ENCODE peak calls at places on chromosomes 12 and 14, in six cellular contexts. W is GM12865, U is H9, C is breast epithelium, R is cardiac fibroblast, G is pancreas. O is an unnamed sample.

GRCh38 chr12:4325984-4326383 is 5.0 kb downstream of the TIGAR start:
- DNase-seq in W (no peak), U (no peak), C (no peak), R (no peak), G (no peak), O (no peak)

GRCh38 chr14:96051642-96052540 is 12.7 kb downstream of the C14orf132 start:
- DNase-seq in W (peak; percentile 58), U (peak; percentile 63), C (no peak), R (no peak), G (no peak), O (no peak)

GRCh38 chr12:51371295-51371953 is 19.8 kb downstream of the GALNT6 start:
- DNase-seq in W (no peak), U (peak; percentile 78), C (peak; percentile 77), R (peak; percentile 96), G (peak; percentile 67), O (no peak)

GRCh38 chr12:2551514-2551913 is 243.3 kb upstream of the FKBP4 start:
- DNase-seq in W (no peak), U (no peak), C (no peak), R (no peak), G (no peak), O (no peak)

GRCh38 chr12:110141389-110141788 is 17.2 kb downstream of the IFT81 start:
- DNase-seq in W (no peak), U (no peak), C (no peak), R (peak; percentile 90), G (no peak), O (no peak)

GRCh38 chr12:124236651-124237050 is 58.2 kb upstream of the RFLNA start:
- DNase-seq in W (no peak), U (no peak), C (no peak), R (peak; percentile 87), G (no peak), O (no peak)

GRCh38 chr12:82438356-82438755 is 80.0 kb downstream of the METTL25 start:
- DNase-seq in W (no peak), U (no peak), C (no peak), R (no peak), G (no peak), O (no peak)

GRCh38 chr12:99259040-99259934 is 388.3 kb upstream of the GARIN6 start:
- DNase-seq in W (peak; percentile 52), U (no peak), C (no peak), R (peak; percentile 3), G (no peak), O (no peak)

GRCh38 chr12:69994593-69995222 is 169.7 kb downstream of the MYRFL start:
- DNase-seq in W (no peak), U (no peak), C (no peak), R (peak; percentile 64), G (no peak), O (no peak)

GRCh38 chr12:3523728-3524127 is 32.7 kb downstream of the PRMT8 start:
- DNase-seq in W (no peak), U (peak; percentile 19), C (no peak), R (no peak), G (no peak), O (no peak)

GRCh38 chr12:113468365-113469223 is 3.1 kb downstream of the LHX5 start:
- DNase-seq in W (no peak), U (peak; percentile 78), C (no peak), R (no peak), G (no peak), O (no peak)

GRCh38 chr12:18422849-18423248 is 161.5 kb downstream of the PIK3C2G start:
- DNase-seq in W (no peak), U (no peak), C (no peak), R (no peak), G (no peak), O (no peak)

GRCh38 chr14:104820669-104821228 is 19.8 kb downstream of the ZBTB42 start:
- DNase-seq in W (no peak), U (peak; percentile 85), C (no peak), R (peak; percentile 84), G (peak; percentile 49), O (no peak)

GRCh38 chr12:114439833-114440449 is 34.0 kb upstream of the TBX5 start:
- DNase-seq in W (no peak), U (no peak), C (no peak), R (no peak), G (no peak), O (no peak)

GRCh38 chr12:69523433-69524330 is 53.5 kb downstream of the FRS2 start:
- DNase-seq in W (no peak), U (no peak), C (no peak), R (no peak), G (no peak), O (no peak)

GRCh38 chr12:42660968-42661937 is 71.7 kb upstream of the PRICKLE1 start:
- DNase-seq in W (no peak), U (no peak), C (no peak), R (no peak), G (no peak), O (no peak)

GRCh38 chr14:104594310-104595046 is 10.1 kb downstream of the TMEM179 start:
- DNase-seq in W (no peak), U (no peak), C (no peak), R (no peak), G (no peak), O (no peak)

GRCh38 chr12:95096852-95097251 is 23.4 kb upstream of the NR2C1 start:
- DNase-seq in W (no peak), U (no peak), C (no peak), R (peak; percentile 69), G (peak; percentile 54), O (no peak)

GRCh38 chr12:47376937-47377336 is 297.2 kb upstream of the AMIGO2 start:
- DNase-seq in W (no peak), U (no peak), C (no peak), R (peak; percentile 67), G (no peak), O (no peak)
- TF ChIP-seq CTCF in W (no peak), U (no peak), C (no peak), R (no peak), G (no peak), O (no peak)

GRCh38 chr12:129186952-129187351 is 333.7 kb downstream of the GLT1D1 start:
- DNase-seq in W (no peak), U (no peak), C (no peak), R (no peak), G (no peak), O (no peak)
- TF ChIP-seq CTCF in W (no peak), U (peak; percentile 63), C (no peak), R (no peak), G (no peak), O (peak; percentile 43)

DNA sequence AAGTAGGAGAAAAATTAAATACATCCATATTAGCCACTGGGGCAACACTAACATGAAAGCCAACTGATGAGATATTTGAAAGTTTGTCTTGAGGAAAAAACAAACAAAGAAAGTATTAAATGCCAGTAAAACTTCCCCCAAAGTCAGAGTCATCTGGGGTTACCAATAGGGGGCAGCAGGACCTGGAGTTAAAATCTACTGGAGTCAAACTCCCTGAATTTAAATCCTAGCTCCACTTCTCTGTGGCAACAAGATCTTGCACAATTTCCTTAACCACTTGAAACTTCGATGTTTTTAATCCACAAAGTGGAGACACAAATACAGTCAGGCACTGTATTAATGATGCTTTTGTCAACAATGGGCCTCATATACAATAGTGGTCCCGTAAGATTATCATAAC is 14.4 kb downstream of the PLEKHG7 start:
- DNase-seq in W (no peak), U (peak; percentile 39), C (no peak), R (peak; percentile 77), G (no peak), O (no peak)
- TF ChIP-seq CTCF in W (no peak), U (peak; percentile 82), C (no peak), R (peak; percentile 58), G (no peak), O (peak; percentile 53)

DNA sequence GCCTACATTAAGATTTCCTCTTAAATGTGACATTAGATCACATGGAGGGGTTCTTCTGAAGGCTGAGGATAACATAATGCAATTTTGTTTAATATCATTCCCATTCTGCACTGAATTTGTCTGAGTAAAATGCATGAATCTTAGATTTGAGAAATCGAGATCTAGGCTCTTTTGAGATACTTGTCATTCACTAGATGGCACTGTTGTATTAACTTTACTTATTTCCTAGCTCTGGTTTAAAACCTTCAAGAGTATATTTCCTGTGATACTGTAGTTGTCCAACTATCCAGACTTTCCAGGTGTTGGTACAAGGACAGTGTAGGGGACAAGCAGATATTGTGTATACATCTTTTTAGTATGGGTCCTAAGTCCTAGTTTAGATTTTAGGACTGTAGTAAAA is 91.7 kb upstream of the SEL1L start:
- DNase-seq in W (peak; percentile 2), U (no peak), C (no peak), R (peak; percentile 4), G (no peak), O (no peak)
- TF ChIP-seq CTCF in W (peak; percentile 18), U (peak; percentile 73), C (peak; percentile 53), R (no peak), G (peak; percentile 26), O (peak; percentile 80)

GRCh38 chr12:20463920-20464524 is 95.7 kb downstream of the PDE3A start:
- DNase-seq in W (no peak), U (no peak), C (no peak), R (peak; percentile 49), G (no peak), O (no peak)
- TF ChIP-seq CTCF in W (peak; percentile 39), U (peak; percentile 80), C (peak; percentile 40), R (peak; percentile 55), G (peak; percentile 36), O (peak; percentile 81)

GRCh38 chr14:36773136-36773540 is 111.5 kb downstream of the PAX9 start:
- DNase-seq in W (no peak), U (no peak), C (no peak), R (no peak), G (no peak), O (no peak)
- TF ChIP-seq CTCF in W (no peak), U (peak; percentile 52), C (no peak), R (peak; percentile 4), G (no peak), O (peak; percentile 47)

DNA sequence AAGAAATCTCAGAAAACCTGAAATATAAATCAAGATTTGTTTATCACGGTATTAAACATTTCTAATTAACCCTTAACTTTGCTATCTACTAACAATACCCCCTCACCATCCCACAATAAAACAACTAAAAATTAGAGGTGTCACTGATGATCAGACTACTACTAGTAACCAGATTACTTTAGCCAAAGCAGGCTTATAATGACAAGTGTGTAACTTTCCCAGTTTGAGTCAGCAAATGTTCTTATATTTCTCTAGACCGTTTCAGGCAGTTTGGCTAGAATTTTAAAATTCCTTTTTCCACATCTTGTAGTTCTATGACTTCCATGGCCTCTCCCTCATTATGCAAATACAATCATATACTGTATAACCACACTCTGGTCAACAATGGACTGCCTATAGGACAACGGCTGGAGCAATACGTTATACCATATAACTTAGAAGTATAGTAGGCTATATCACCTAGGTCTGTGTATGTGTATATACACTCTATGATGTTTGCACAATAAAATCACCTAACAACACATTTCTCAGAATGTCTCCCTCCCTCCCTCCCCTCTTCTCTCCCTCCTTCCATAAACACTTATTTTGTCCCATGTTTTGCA is 102.1 kb downstream of the DENND5B start:
- DNase-seq in W (no peak), U (no peak), C (no peak), R (no peak), G (no peak), O (no peak)
- TF ChIP-seq CTCF in W (no peak), U (no peak), C (no peak), R (no peak), G (no peak), O (no peak)

O was measured in type B pancreatic cell.